ENCODE peak calls at places on chromosome 4, in four cellular contexts. One of them, this sample, is unnamed.

GRCh38 chr4:74632634-74633033 is 161.7 kb downstream of the BTC start:
- DNase-seq in A549: no peak
- DNase-seq in K562: no peak
- DNase-seq in HepG2: no peak
- DNase-seq in this sample: no peak

GRCh38 chr4:119116021-119116420 is 19.6 kb upstream of the MYOZ2 start:
- DNase-seq in A549: no peak
- DNase-seq in K562: no peak
- DNase-seq in HepG2: no peak
- DNase-seq in this sample: no peak

GRCh38 chr4:1316537-1317168 is 27.0 kb downstream of the MAEA start:
- DNase-seq in A549: no peak
- DNase-seq in K562: no peak
- DNase-seq in HepG2: no peak
- DNase-seq in this sample: no peak

GRCh38 chr4:48490680-48491513 is 845 bp downstream of the ZAR1 start:
- DNase-seq in A549: no peak
- DNase-seq in K562: no peak
- DNase-seq in HepG2: no peak
- DNase-seq in this sample: no peak

GRCh38 chr4:7016086-7016485 is 27.1 kb upstream of the TADA2B start:
- DNase-seq in A549: no peak
- DNase-seq in K562: no peak
- DNase-seq in HepG2: no peak
- DNase-seq in this sample: no peak

GRCh38 chr4:152220201-152220666 is 315.7 kb downstream of the FBXW7 start:
- DNase-seq in A549: no peak
- DNase-seq in K562: no peak
- DNase-seq in HepG2: no peak
- DNase-seq in this sample: no peak

GRCh38 chr4:40228497-40229365 is 31.9 kb downstream of the RHOH start:
- DNase-seq in A549: no peak
- DNase-seq in K562: peak; percentile 48
- DNase-seq in HepG2: no peak
- DNase-seq in this sample: peak; percentile 77

GRCh38 chr4:472881-473574 is 25.9 kb downstream of the ZNF721 start:
- DNase-seq in A549: peak; percentile 4
- DNase-seq in K562: no peak
- DNase-seq in HepG2: no peak
- DNase-seq in this sample: no peak

GRCh38 chr4:4862665-4863482 is 3.4 kb downstream of the MSX1 start:
- DNase-seq in A549: no peak
- DNase-seq in K562: no peak
- DNase-seq in HepG2: no peak
- DNase-seq in this sample: no peak

GRCh38 chr4:55819634-55820033 is at the start of gene EXOC1L:
- DNase-seq in A549: no peak
- DNase-seq in K562: peak; percentile 14
- DNase-seq in HepG2: peak; percentile 7
- DNase-seq in this sample: no peak

GRCh38 chr4:153426207-153426886 is 39.8 kb upstream of the TMEM131L start:
- DNase-seq in A549: no peak
- DNase-seq in K562: no peak
- DNase-seq in HepG2: no peak
- DNase-seq in this sample: no peak

GRCh38 chr4:154018659-154019058 is 229.8 kb upstream of the SFRP2 start:
- DNase-seq in A549: no peak
- DNase-seq in K562: no peak
- DNase-seq in HepG2: no peak
- DNase-seq in this sample: no peak

GRCh38 chr4:46386570-46386969 is 3.4 kb downstream of the GABRA2 start:
- DNase-seq in A549: no peak
- DNase-seq in K562: no peak
- DNase-seq in HepG2: peak; percentile 28
- DNase-seq in this sample: no peak

GRCh38 chr4:156638332-156638731 is 333.3 kb downstream of the PDGFC start:
- DNase-seq in A549: no peak
- DNase-seq in K562: no peak
- DNase-seq in HepG2: no peak
- DNase-seq in this sample: no peak

GRCh38 chr4:3524920-3525319 is 7.3 kb downstream of the LRPAP1 start:
- DNase-seq in A549: no peak
- DNase-seq in K562: no peak
- DNase-seq in HepG2: no peak
- DNase-seq in this sample: no peak

GRCh38 chr4:54645830-54646229 is 11.9 kb upstream of the KIT start:
- DNase-seq in A549: no peak
- DNase-seq in K562: no peak
- DNase-seq in HepG2: no peak
- DNase-seq in this sample: no peak

GRCh38 chr4:25399502-25399901 is 22.4 kb downstream of the ANAPC4 start:
- DNase-seq in A549: no peak
- DNase-seq in K562: no peak
- DNase-seq in HepG2: no peak
- DNase-seq in this sample: no peak

GRCh38 chr4:25403699-25404098 is 26.6 kb downstream of the ANAPC4 start:
- DNase-seq in A549: no peak
- DNase-seq in K562: no peak
- DNase-seq in HepG2: no peak
- DNase-seq in this sample: no peak

GRCh38 chr4:25401066-25401465 is 24.0 kb downstream of the ANAPC4 start:
- DNase-seq in A549: peak; percentile 14
- DNase-seq in K562: no peak
- DNase-seq in HepG2: no peak
- DNase-seq in this sample: no peak

GRCh38 chr4:25405453-25405852 is 28.4 kb downstream of the ANAPC4 start:
- DNase-seq in A549: no peak
- DNase-seq in K562: no peak
- DNase-seq in HepG2: no peak
- DNase-seq in this sample: no peak

GRCh38 chr4:25402521-25402920 is 25.5 kb downstream of the ANAPC4 start:
- DNase-seq in A549: no peak
- DNase-seq in K562: no peak
- DNase-seq in HepG2: no peak
- DNase-seq in this sample: no peak
- TF ChIP-seq POLR2AphosphoS2 in A549: no peak
- TF ChIP-seq POLR2AphosphoS2 in K562: no peak
- TF ChIP-seq POLR2AphosphoS2 in HepG2: no peak
- TF ChIP-seq POLR2AphosphoS2 in this sample: no peak

DNA sequence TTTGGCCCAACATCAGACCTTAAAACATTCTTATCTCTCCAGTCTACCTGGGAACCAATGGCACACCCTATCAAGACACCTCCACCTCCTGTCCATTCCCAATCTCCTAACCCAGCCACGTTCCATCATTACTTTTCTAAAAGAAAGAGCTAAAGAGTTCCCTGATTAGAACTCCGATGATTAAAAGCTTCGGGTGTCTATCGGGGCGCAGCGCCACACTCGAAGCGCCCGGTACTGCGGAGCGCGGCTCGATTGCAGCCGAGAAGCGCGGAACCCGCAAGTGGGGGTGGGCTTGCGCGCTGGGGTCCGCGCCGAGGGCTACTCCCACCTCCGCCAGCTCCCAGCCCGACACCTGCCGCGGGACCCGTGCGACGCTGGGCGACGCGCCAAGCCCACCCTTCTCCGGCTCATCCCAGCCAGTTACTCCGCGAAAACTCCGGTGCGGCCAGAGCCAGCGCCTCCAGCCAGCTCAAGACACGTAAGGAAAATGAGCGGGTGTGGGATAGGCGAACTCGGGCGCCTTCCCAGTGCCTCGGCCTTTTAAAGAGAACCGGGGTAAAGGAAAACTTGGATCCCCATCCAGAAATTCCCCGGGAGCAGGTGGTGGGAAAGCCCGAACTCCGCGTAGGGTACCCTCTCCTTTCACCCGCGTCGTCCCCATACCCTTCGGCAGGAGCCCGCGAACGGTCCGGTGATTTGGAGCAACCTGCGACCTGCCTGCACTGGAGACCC is 601 bp downstream of the NPY1R start:
- DNase-seq in A549: peak; percentile 4
- DNase-seq in K562: no peak
- DNase-seq in HepG2: no peak
- DNase-seq in this sample: no peak
- TF ChIP-seq POLR2AphosphoS2 in A549: no peak
- TF ChIP-seq POLR2AphosphoS2 in K562: no peak
- TF ChIP-seq POLR2AphosphoS2 in HepG2: no peak
- TF ChIP-seq POLR2AphosphoS2 in this sample: no peak

GRCh38 chr4:41505161-41505653 is 32.8 kb upstream of the LIMCH1 start:
- DNase-seq in A549: no peak
- DNase-seq in K562: no peak
- DNase-seq in HepG2: no peak
- DNase-seq in this sample: no peak

GRCh38 chr4:41507292-41507933 is 30.5 kb upstream of the LIMCH1 start:
- DNase-seq in A549: no peak
- DNase-seq in K562: no peak
- DNase-seq in HepG2: no peak
- DNase-seq in this sample: no peak

GRCh38 chr4:41509411-41510008 is 28.4 kb upstream of the LIMCH1 start:
- DNase-seq in A549: no peak
- DNase-seq in K562: no peak
- DNase-seq in HepG2: no peak
- DNase-seq in this sample: no peak

GRCh38 chr4:41504167-41504566 is 33.8 kb upstream of the LIMCH1 start:
- DNase-seq in A549: no peak
- DNase-seq in K562: no peak
- DNase-seq in HepG2: no peak
- DNase-seq in this sample: no peak

GRCh38 chr4:41506071-41506470 is 31.9 kb upstream of the LIMCH1 start:
- DNase-seq in A549: peak; percentile 31
- DNase-seq in K562: no peak
- DNase-seq in HepG2: no peak
- DNase-seq in this sample: no peak
- TF ChIP-seq POLR2AphosphoS2 in A549: no peak
- TF ChIP-seq POLR2AphosphoS2 in K562: no peak
- TF ChIP-seq POLR2AphosphoS2 in HepG2: no peak
- TF ChIP-seq POLR2AphosphoS2 in this sample: no peak

GRCh38 chr4:149768477-149768876 is 47.2 kb downstream of the IQCM start:
- DNase-seq in A549: no peak
- DNase-seq in K562: no peak
- DNase-seq in HepG2: no peak
- DNase-seq in this sample: no peak

GRCh38 chr4:149765630-149766029 is 50.0 kb downstream of the IQCM start:
- DNase-seq in A549: no peak
- DNase-seq in K562: no peak
- DNase-seq in HepG2: no peak
- DNase-seq in this sample: no peak

DNA sequence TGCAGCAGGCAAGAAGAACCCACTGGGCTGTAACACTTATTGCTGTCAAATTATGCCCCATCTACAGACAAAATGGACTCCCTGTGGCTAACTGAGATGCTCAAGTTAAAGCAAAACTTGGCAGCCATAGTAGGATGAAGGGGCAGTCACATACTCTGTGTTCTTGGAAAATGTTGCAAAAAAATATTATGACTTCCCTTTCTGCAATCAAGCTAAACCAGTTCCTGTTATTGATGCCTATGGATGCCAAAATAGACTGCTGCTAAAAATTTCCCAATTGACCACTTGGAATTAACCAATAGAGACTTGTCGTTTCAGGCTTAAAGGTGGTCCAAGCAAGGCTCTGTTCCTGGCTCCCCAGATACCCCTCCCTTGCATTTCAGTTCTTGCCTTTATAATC is 49.5 kb downstream of the IQCM start:
- DNase-seq in A549: no peak
- DNase-seq in K562: no peak
- DNase-seq in HepG2: no peak
- DNase-seq in this sample: no peak
- TF ChIP-seq POLR2AphosphoS2 in A549: no peak
- TF ChIP-seq POLR2AphosphoS2 in K562: no peak
- TF ChIP-seq POLR2AphosphoS2 in HepG2: no peak
- TF ChIP-seq POLR2AphosphoS2 in this sample: no peak

GRCh38 chr4:147899512-147899911 is 167.6 kb downstream of the ARHGAP10 start:
- DNase-seq in A549: no peak
- DNase-seq in K562: no peak
- DNase-seq in HepG2: no peak
- DNase-seq in this sample: no peak
- TF ChIP-seq POLR2AphosphoS2 in A549: no peak
- TF ChIP-seq POLR2AphosphoS2 in K562: no peak
- TF ChIP-seq POLR2AphosphoS2 in HepG2: no peak
- TF ChIP-seq POLR2AphosphoS2 in this sample: no peak

GRCh38 chr4:42768125-42768748 is 111.3 kb upstream of the ATP8A1 start:
- DNase-seq in A549: no peak
- DNase-seq in K562: no peak
- DNase-seq in HepG2: no peak
- DNase-seq in this sample: no peak
- TF ChIP-seq POLR2AphosphoS2 in A549: no peak
- TF ChIP-seq POLR2AphosphoS2 in K562: no peak
- TF ChIP-seq POLR2AphosphoS2 in HepG2: no peak
- TF ChIP-seq POLR2AphosphoS2 in this sample: no peak

DNA sequence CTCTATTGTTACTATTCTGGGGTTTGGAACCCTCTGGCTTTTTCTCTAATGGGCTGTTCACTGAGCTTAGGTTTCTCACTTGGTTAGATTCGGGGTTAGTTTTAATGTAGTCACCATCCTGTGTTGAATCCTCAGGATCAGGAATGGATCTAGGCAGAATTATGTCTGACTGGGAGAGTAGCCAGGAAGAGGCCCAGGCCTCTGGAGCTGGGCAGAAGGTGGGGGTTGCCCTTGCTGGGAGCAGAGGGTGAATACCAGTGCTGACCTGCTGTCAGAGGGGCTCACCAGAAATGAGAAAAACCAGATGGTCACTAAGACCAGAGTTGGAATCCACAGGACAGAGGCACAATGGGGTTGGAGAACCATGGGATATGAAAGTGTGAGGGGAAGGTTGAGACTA is 126.6 kb upstream of the SLC4A4 start:
- DNase-seq in A549: no peak
- DNase-seq in K562: no peak
- DNase-seq in HepG2: no peak
- DNase-seq in this sample: no peak
- TF ChIP-seq POLR2AphosphoS2 in A549: no peak
- TF ChIP-seq POLR2AphosphoS2 in K562: no peak
- TF ChIP-seq POLR2AphosphoS2 in HepG2: no peak
- TF ChIP-seq POLR2AphosphoS2 in this sample: no peak

This sample was measured in GM12878.